ENCODE peak calls at places on chromosomes 11 and 22, in ten cellular contexts. S, Z, G, L, D, C, K, O, E and H are unnamed samples.

GRCh38 chr11:69295995-69296889 is 2.3 kb downstream of the MYEOV start:
- DNase-seq in K (no peak), D (peak), G (no peak), L (no peak), S (peak), C (peak), Z (no peak), O (no peak), E (peak), H (no peak)

GRCh38 chr11:110587129-110587528 is 125.1 kb downstream of the ARHGAP20 start:
- DNase-seq in K (no peak), E (no peak), L (no peak), O (no peak), Z (no peak), C (no peak), G (no peak), S (no peak), D (no peak), H (no peak)

GRCh38 chr11:116536416-116536815 is 236.4 kb downstream of the BUD13 start:
- DNase-seq in L (no peak), K (no peak), C (no peak), S (no peak), O (no peak), G (no peak), Z (no peak), E (no peak), D (no peak), H (no peak)

GRCh38 chr22:50286701-50287318 is 16.6 kb upstream of the MAPK11 start:
- DNase-seq in O (no peak), C (no peak), K (no peak), S (no peak), G (no peak), D (no peak), E (no peak), L (no peak), Z (no peak), H (no peak)

GRCh38 chr11:19642759-19643158 is 69.9 kb upstream of the NAV2 start:
- DNase-seq in O (no peak), C (no peak), G (no peak), L (no peak), S (no peak), D (no peak), Z (no peak), E (no peak), K (no peak), H (no peak)

GRCh38 chr11:69862797-69863543 is 43.8 kb upstream of the FGF3 start:
- DNase-seq in K (no peak), D (no peak), C (no peak), S (no peak), G (no peak), L (no peak), E (no peak), Z (no peak), O (no peak), H (no peak)

GRCh38 chr22:26890870-26891269 is 233.5 kb downstream of the MIAT start:
- DNase-seq in S (no peak), E (no peak), L (no peak), K (no peak), C (no peak), G (no peak), O (no peak), D (peak), Z (no peak), H (no peak)

GRCh38 chr11:57477507-57478189 is 17.3 kb downstream of the RTN4RL2 start:
- DNase-seq in K (no peak), O (no peak), C (no peak), E (no peak), Z (no peak), S (no peak), L (no peak), G (peak), D (no peak), H (no peak)

GRCh38 chr11:8202428-8203160 is 33.8 kb upstream of the RIC3 start:
- DNase-seq in D (no peak), O (no peak), K (no peak), E (no peak), L (no peak), C (no peak), Z (no peak), S (no peak), G (no peak), H (no peak)

GRCh38 chr22:24437820-24438328 is 10.5 kb downstream of the ADORA2A start:
- DNase-seq in L (no peak), S (no peak), K (peak), D (peak), E (no peak), C (peak), O (no peak), Z (no peak), G (peak), H (peak)

GRCh38 chr11:31779268-31779879 is 31.7 kb downstream of the PAX6 start:
- DNase-seq in S (no peak), Z (no peak), D (no peak), E (peak), O (no peak), C (peak), L (no peak), K (no peak), G (no peak), H (peak)

GRCh38 chr11:87851234-87851633 is 324.0 kb downstream of the RAB38 start:
- DNase-seq in L (no peak), C (peak), Z (no peak), S (no peak), K (no peak), O (no peak), D (peak), E (peak), G (no peak), H (no peak)

GRCh38 chr22:26658671-26659478 is 1.5 kb downstream of the MIAT start:
- DNase-seq in Z (peak), O (peak), E (peak), D (peak), G (peak), S (no peak), K (peak), C (peak), L (peak), H (peak)

GRCh38 chr11:130178441-130178971 is 18.9 kb downstream of the ST14 start:
- DNase-seq in S (no peak), G (peak), O (no peak), C (no peak), D (peak), E (no peak), L (no peak), Z (no peak), K (peak), H (no peak)

GRCh38 chr11:110097459-110098012 is 4.3 kb downstream of the ZC3H12C start:
- DNase-seq in G (no peak), S (no peak), Z (no peak), D (peak), O (no peak), L (no peak), E (no peak), K (no peak), C (no peak), H (no peak)

GRCh38 chr11:33618363-33618735 is 82.3 kb downstream of the C11orf91 start:
- DNase-seq in S (no peak), Z (no peak), D (no peak), C (no peak), E (no peak), G (no peak), O (no peak), K (no peak), L (no peak), H (no peak)

GRCh38 chr22:31431950-31432349 is 32.5 kb downstream of the DRG1 start:
- DNase-seq in C (no peak), E (no peak), K (no peak), O (no peak), D (no peak), Z (no peak), G (no peak), L (no peak), S (no peak), H (no peak)

GRCh38 chr11:63023851-63024648 is 8.4 kb upstream of the SLC22A8 start:
- DNase-seq in O (peak), D (peak), S (peak), C (peak), G (peak), L (peak), E (peak), Z (peak), K (peak), H (peak)

GRCh38 chr22:44707752-44708151 is 5.7 kb downstream of the PRR5 start:
- DNase-seq in Z (no peak), L (no peak), O (no peak), K (no peak), S (no peak), E (no peak), C (no peak), D (peak), G (no peak), H (no peak)

GRCh38 chr11:72528121-72528520 is 93.8 kb upstream of the CLPB start:
- DNase-seq in Z (no peak), O (no peak), K (no peak), D (no peak), S (no peak), G (no peak), E (no peak), L (no peak), C (peak), H (no peak)

GRCh38 chr22:23877566-23877965 is 16.6 kb upstream of the MIF start:
- DNase-seq in E (no peak), Z (no peak), C (no peak), S (no peak), L (no peak), K (no peak), D (no peak), G (no peak), O (no peak), H (no peak)

GRCh38 chr11:45881708-45882368 is 3.6 kb upstream of the MAPK8IP1 start:
- DNase-seq in L (no peak), D (peak), E (no peak), C (no peak), Z (no peak), K (no peak), G (no peak), O (no peak), S (no peak), H (no peak)

GRCh38 chr11:127521413-127521812 is 520.8 kb upstream of the KIRREL3 start:
- DNase-seq in O (no peak), D (peak), C (no peak), S (no peak), G (no peak), L (no peak), Z (no peak), K (no peak), E (no peak), H (no peak)

GRCh38 chr11:87330072-87330678 is 292.4 kb downstream of the TMEM135 start:
- DNase-seq in D (no peak), S (no peak), K (no peak), E (no peak), C (peak), Z (no peak), O (no peak), G (no peak), L (no peak), H (no peak)

GRCh38 chr22:49011769-49012598 is 815.7 kb downstream of the BRD1 start:
- DNase-seq in D (no peak), C (no peak), K (no peak), E (no peak), O (no peak), Z (no peak), G (peak), L (no peak), S (no peak), H (peak)

GRCh38 chr11:117281159-117281558 is 10.0 kb upstream of the BACE1-AS start:
- DNase-seq in C (peak), G (no peak), D (peak), K (no peak), S (no peak), E (peak), O (no peak), Z (no peak), L (no peak), H (peak)

GRCh38 chr11:62560566-62561103 is 13.1 kb downstream of the EEF1G start:
- DNase-seq in K (peak), D (peak), E (peak), Z (peak), G (peak), S (no peak), C (peak), L (peak), O (peak), H (peak)

GRCh38 chr11:19441752-19442553 is 201.2 kb upstream of the E2F8 start:
- DNase-seq in G (no peak), O (no peak), L (peak), S (no peak), E (peak), C (peak), K (no peak), D (peak), Z (no peak), H (peak)

GRCh38 chr22:24189249-24190158 is 8.2 kb downstream of the SUSD2 start:
- DNase-seq in D (peak), L (no peak), K (peak), C (peak), Z (peak), O (peak), E (peak), S (peak), G (peak), H (peak)

GRCh38 chr11:4645974-4646373 is 2.2 kb downstream of the OR51E1 start:
- DNase-seq in O (no peak), C (no peak), D (no peak), E (no peak), L (no peak), S (no peak), G (no peak), K (no peak), Z (no peak), H (no peak)

GRCh38 chr11:26127336-26127735 is 204.6 kb upstream of the ANO3 start:
- DNase-seq in D (no peak), K (no peak), C (no peak), L (no peak), Z (no peak), E (no peak), O (no peak), S (no peak), G (no peak), H (no peak)

GRCh38 chr22:24699861-24700260 is 74.7 kb downstream of the PIWIL3 start:
- DNase-seq in L (no peak), Z (no peak), D (no peak), E (no peak), G (no peak), S (no peak), C (no peak), K (no peak), O (no peak), H (peak)

GRCh38 chr11:57542582-57542981 is 5.2 kb downstream of the SMTNL1 start:
- DNase-seq in S (no peak), C (no peak), L (no peak), D (no peak), O (no peak), Z (no peak), G (no peak), E (no peak), K (no peak), H (no peak)